ENCODE peak calls at places on chromosome 6, in seven cellular contexts. One of them, this sample, is unnamed.

GRCh38 chr6:56364482-56365313 is 117.3 kb upstream of the COL21A1 start:
- DNase-seq in neural progenitor cell: no peak
- DNase-seq in left lung: no peak
- DNase-seq in fibroblast of lung: peak
- DNase-seq in GM12865: peak
- DNase-seq in AG04450: no peak
- DNase-seq in upper lobe of left lung: no peak
- DNase-seq in this sample: peak

GRCh38 chr6:10696655-10697054 is 1.9 kb downstream of the PAK1IP1 start:
- DNase-seq in neural progenitor cell: no peak
- DNase-seq in left lung: no peak
- DNase-seq in fibroblast of lung: no peak
- DNase-seq in GM12865: no peak
- DNase-seq in AG04450: no peak
- DNase-seq in upper lobe of left lung: no peak
- DNase-seq in this sample: no peak

GRCh38 chr6:37141291-37142046 is 28.5 kb upstream of the PIM1 start:
- DNase-seq in neural progenitor cell: peak
- DNase-seq in left lung: no peak
- DNase-seq in fibroblast of lung: peak
- DNase-seq in GM12865: peak
- DNase-seq in AG04450: peak
- DNase-seq in upper lobe of left lung: no peak
- DNase-seq in this sample: peak

GRCh38 chr6:39876826-39877225 is 57.4 kb downstream of the MOCS1 start:
- DNase-seq in neural progenitor cell: no peak
- DNase-seq in left lung: no peak
- DNase-seq in fibroblast of lung: no peak
- DNase-seq in GM12865: no peak
- DNase-seq in AG04450: no peak
- DNase-seq in upper lobe of left lung: no peak
- DNase-seq in this sample: no peak

GRCh38 chr6:29926795-29927427 is 15.4 kb upstream of the HLA-A start:
- DNase-seq in neural progenitor cell: peak
- DNase-seq in left lung: peak
- DNase-seq in fibroblast of lung: peak
- DNase-seq in GM12865: peak
- DNase-seq in AG04450: no peak
- DNase-seq in upper lobe of left lung: no peak
- DNase-seq in this sample: peak

GRCh38 chr6:11271228-11271627 is 38.8 kb upstream of the NEDD9 start:
- DNase-seq in neural progenitor cell: no peak
- DNase-seq in left lung: no peak
- DNase-seq in fibroblast of lung: peak
- DNase-seq in GM12865: no peak
- DNase-seq in AG04450: no peak
- DNase-seq in upper lobe of left lung: peak
- DNase-seq in this sample: no peak

GRCh38 chr6:36979343-36979742 is 6.7 kb downstream of the MTCH1 start:
- DNase-seq in neural progenitor cell: no peak
- DNase-seq in left lung: no peak
- DNase-seq in fibroblast of lung: peak
- DNase-seq in GM12865: peak
- DNase-seq in AG04450: no peak
- DNase-seq in upper lobe of left lung: peak
- DNase-seq in this sample: peak

GRCh38 chr6:111096246-111096645 is 8.9 kb downstream of the SLC16A10 start:
- DNase-seq in neural progenitor cell: no peak
- DNase-seq in left lung: no peak
- DNase-seq in fibroblast of lung: no peak
- DNase-seq in GM12865: peak
- DNase-seq in AG04450: no peak
- DNase-seq in upper lobe of left lung: peak
- DNase-seq in this sample: no peak

GRCh38 chr6:17863971-17864754 is 123.3 kb downstream of the KIF13A start:
- DNase-seq in neural progenitor cell: no peak
- DNase-seq in left lung: no peak
- DNase-seq in fibroblast of lung: peak
- DNase-seq in GM12865: no peak
- DNase-seq in AG04450: no peak
- DNase-seq in upper lobe of left lung: no peak
- DNase-seq in this sample: no peak

GRCh38 chr6:94377835-94378234 is 958.5 kb upstream of the EPHA7 start:
- DNase-seq in neural progenitor cell: no peak
- DNase-seq in left lung: no peak
- DNase-seq in fibroblast of lung: no peak
- DNase-seq in GM12865: no peak
- DNase-seq in AG04450: no peak
- DNase-seq in upper lobe of left lung: no peak
- DNase-seq in this sample: no peak

GRCh38 chr6:125944434-125944816 is 12.1 kb upstream of the HINT3 start:
- DNase-seq in neural progenitor cell: no peak
- DNase-seq in left lung: no peak
- DNase-seq in fibroblast of lung: peak
- DNase-seq in GM12865: no peak
- DNase-seq in AG04450: no peak
- DNase-seq in upper lobe of left lung: peak
- DNase-seq in this sample: no peak

GRCh38 chr6:170114956-170115855 is 175.7 kb downstream of the DLL1 start:
- DNase-seq in neural progenitor cell: no peak
- DNase-seq in left lung: peak
- DNase-seq in fibroblast of lung: no peak
- DNase-seq in GM12865: no peak
- DNase-seq in AG04450: no peak
- DNase-seq in upper lobe of left lung: peak
- DNase-seq in this sample: no peak

GRCh38 chr6:152636675-152637421 is at the start of gene SYNE1:
- DNase-seq in neural progenitor cell: peak
- DNase-seq in left lung: peak
- DNase-seq in fibroblast of lung: peak
- DNase-seq in GM12865: peak
- DNase-seq in AG04450: no peak
- DNase-seq in upper lobe of left lung: peak
- DNase-seq in this sample: no peak

GRCh38 chr6:105492706-105493673 is 90.1 kb upstream of the PREP start:
- DNase-seq in neural progenitor cell: no peak
- DNase-seq in left lung: no peak
- DNase-seq in fibroblast of lung: no peak
- DNase-seq in GM12865: peak
- DNase-seq in AG04450: no peak
- DNase-seq in upper lobe of left lung: no peak
- DNase-seq in this sample: no peak

GRCh38 chr6:160004419-160005160 is 35.7 kb downstream of the IGF2R start:
- DNase-seq in neural progenitor cell: no peak
- DNase-seq in left lung: peak
- DNase-seq in fibroblast of lung: no peak
- DNase-seq in GM12865: no peak
- DNase-seq in AG04450: no peak
- DNase-seq in upper lobe of left lung: peak
- DNase-seq in this sample: no peak

GRCh38 chr6:169958510-169958909 is 207.1 kb downstream of the ERMARD start:
- DNase-seq in neural progenitor cell: no peak
- DNase-seq in left lung: no peak
- DNase-seq in fibroblast of lung: no peak
- DNase-seq in GM12865: no peak
- DNase-seq in AG04450: no peak
- DNase-seq in upper lobe of left lung: no peak
- DNase-seq in this sample: no peak

GRCh38 chr6:121201108-121201507 is 133.2 kb downstream of the TBC1D32 start:
- DNase-seq in neural progenitor cell: no peak
- DNase-seq in left lung: no peak
- DNase-seq in fibroblast of lung: no peak
- DNase-seq in GM12865: no peak
- DNase-seq in AG04450: no peak
- DNase-seq in upper lobe of left lung: no peak
- DNase-seq in this sample: no peak

GRCh38 chr6:81937296-81937937 is 184.9 kb upstream of the TENT5A start:
- DNase-seq in neural progenitor cell: no peak
- DNase-seq in left lung: no peak
- DNase-seq in fibroblast of lung: peak
- DNase-seq in GM12865: no peak
- DNase-seq in AG04450: no peak
- DNase-seq in upper lobe of left lung: no peak
- DNase-seq in this sample: no peak

GRCh38 chr6:16776394-16777017 is 15.2 kb upstream of the ATXN1 start:
- DNase-seq in neural progenitor cell: no peak
- DNase-seq in left lung: no peak
- DNase-seq in fibroblast of lung: peak
- DNase-seq in GM12865: no peak
- DNase-seq in AG04450: no peak
- DNase-seq in upper lobe of left lung: no peak
- DNase-seq in this sample: no peak

GRCh38 chr6:16770701-16771569 is 9.7 kb upstream of the ATXN1 start:
- DNase-seq in neural progenitor cell: peak
- DNase-seq in left lung: peak
- DNase-seq in fibroblast of lung: peak
- DNase-seq in GM12865: peak
- DNase-seq in AG04450: no peak
- DNase-seq in upper lobe of left lung: peak
- DNase-seq in this sample: no peak

GRCh38 chr6:16769986-16770376 is 8.7 kb upstream of the ATXN1 start:
- DNase-seq in neural progenitor cell: no peak
- DNase-seq in left lung: no peak
- DNase-seq in fibroblast of lung: peak
- DNase-seq in GM12865: no peak
- DNase-seq in AG04450: peak
- DNase-seq in upper lobe of left lung: no peak
- DNase-seq in this sample: peak

GRCh38 chr6:16774437-16774836 is 13.2 kb upstream of the ATXN1 start:
- DNase-seq in neural progenitor cell: no peak
- DNase-seq in left lung: no peak
- DNase-seq in fibroblast of lung: no peak
- DNase-seq in GM12865: no peak
- DNase-seq in AG04450: no peak
- DNase-seq in upper lobe of left lung: no peak
- DNase-seq in this sample: no peak

DNA sequence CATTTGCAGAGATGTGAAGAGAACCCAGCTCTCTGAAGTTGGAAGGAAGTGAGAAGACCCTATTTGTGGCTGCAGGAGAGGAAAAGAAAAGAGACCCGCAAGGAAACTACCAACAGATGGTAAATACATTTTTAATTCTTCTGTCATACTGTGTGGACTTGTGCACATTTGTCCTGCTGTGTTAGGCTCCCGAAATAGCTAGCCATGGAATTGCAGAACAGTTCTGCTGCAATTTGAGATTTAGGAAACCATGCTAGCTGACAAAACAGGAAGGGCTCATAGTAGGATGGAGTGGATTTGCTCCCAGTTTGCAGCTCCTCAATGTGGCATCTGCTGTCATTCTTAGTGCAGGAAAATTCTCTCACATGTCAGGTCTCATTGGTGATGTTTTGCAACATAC is 12.1 kb upstream of the ATXN1 start:
- DNase-seq in neural progenitor cell: no peak
- DNase-seq in left lung: no peak
- DNase-seq in fibroblast of lung: no peak
- DNase-seq in GM12865: no peak
- DNase-seq in AG04450: no peak
- DNase-seq in upper lobe of left lung: no peak
- DNase-seq in this sample: no peak
- H3K4me3 ChIP-seq in neural progenitor cell: no peak
- H3K4me3 ChIP-seq in left lung: no peak
- H3K4me3 ChIP-seq in fibroblast of lung: no peak
- H3K4me3 ChIP-seq in GM12865: no peak
- H3K4me3 ChIP-seq in AG04450: no peak
- H3K4me3 ChIP-seq in upper lobe of left lung: no peak
- H3K4me3 ChIP-seq in this sample: no peak

GRCh38 chr6:13624871-13625288 is 9.7 kb downstream of the NOL7 start:
- DNase-seq in neural progenitor cell: peak
- DNase-seq in left lung: no peak
- DNase-seq in fibroblast of lung: peak
- DNase-seq in GM12865: peak
- DNase-seq in AG04450: no peak
- DNase-seq in upper lobe of left lung: no peak
- DNase-seq in this sample: no peak
- TF ChIP-seq CTCF in neural progenitor cell: peak
- TF ChIP-seq CTCF in left lung: peak
- TF ChIP-seq CTCF in fibroblast of lung: peak
- TF ChIP-seq CTCF in GM12865: peak
- TF ChIP-seq CTCF in AG04450: peak
- TF ChIP-seq CTCF in upper lobe of left lung: no peak
- TF ChIP-seq CTCF in this sample: peak

DNA sequence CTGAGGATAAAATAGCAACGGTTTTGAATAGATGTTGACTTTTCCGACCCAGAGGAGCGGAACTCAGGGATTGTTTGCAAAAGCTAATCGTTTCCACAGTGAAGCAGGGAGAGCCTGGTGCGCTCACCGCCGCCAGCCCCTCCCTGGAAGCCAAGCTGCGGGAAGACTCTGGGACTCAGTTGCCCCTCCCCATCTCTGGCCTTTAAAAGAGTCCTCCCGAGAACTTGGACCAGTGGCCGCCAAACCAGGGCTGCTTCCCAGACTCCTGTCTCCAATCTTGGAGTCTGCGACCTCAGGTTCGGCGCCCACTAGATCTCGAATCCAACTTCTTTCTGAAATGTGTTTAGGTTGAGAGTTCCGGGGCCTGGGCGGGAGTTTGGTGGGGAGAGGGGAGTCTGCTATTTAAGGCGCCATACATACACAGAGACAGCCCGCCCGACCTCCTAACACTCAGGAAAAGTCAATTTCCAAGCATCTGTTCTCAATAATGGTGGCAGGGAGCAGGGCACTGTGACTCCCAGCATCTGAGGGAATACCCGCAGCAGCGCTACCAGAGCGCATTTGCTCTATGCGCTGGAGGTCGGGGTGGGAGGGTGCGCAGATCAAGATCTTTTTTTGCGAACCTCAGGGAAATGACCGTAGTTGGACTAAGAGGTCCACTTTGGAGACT is 812 bp upstream of the GRIK2 start:
- DNase-seq in neural progenitor cell: no peak
- DNase-seq in left lung: peak
- DNase-seq in fibroblast of lung: no peak
- DNase-seq in GM12865: no peak
- DNase-seq in AG04450: no peak
- DNase-seq in upper lobe of left lung: no peak
- DNase-seq in this sample: no peak
- H3K4me3 ChIP-seq in neural progenitor cell: peak
- H3K4me3 ChIP-seq in left lung: no peak
- H3K4me3 ChIP-seq in fibroblast of lung: no peak
- H3K4me3 ChIP-seq in GM12865: no peak
- H3K4me3 ChIP-seq in AG04450: peak
- H3K4me3 ChIP-seq in upper lobe of left lung: no peak
- H3K4me3 ChIP-seq in this sample: peak

GRCh38 chr6:63813531-63813930 is 177.9 kb downstream of the PHF3 start:
- DNase-seq in neural progenitor cell: peak
- DNase-seq in left lung: no peak
- DNase-seq in fibroblast of lung: no peak
- DNase-seq in GM12865: no peak
- DNase-seq in AG04450: no peak
- DNase-seq in upper lobe of left lung: no peak
- DNase-seq in this sample: no peak
- TF ChIP-seq CTCF in neural progenitor cell: peak
- TF ChIP-seq CTCF in left lung: no peak
- TF ChIP-seq CTCF in fibroblast of lung: peak
- TF ChIP-seq CTCF in GM12865: no peak
- TF ChIP-seq CTCF in AG04450: peak
- TF ChIP-seq CTCF in upper lobe of left lung: no peak
- TF ChIP-seq CTCF in this sample: no peak

GRCh38 chr6:138162104-138162946 is 586 bp downstream of the ARFGEF3 start:
- DNase-seq in neural progenitor cell: peak
- DNase-seq in left lung: peak
- DNase-seq in fibroblast of lung: peak
- DNase-seq in GM12865: no peak
- DNase-seq in AG04450: no peak
- DNase-seq in upper lobe of left lung: peak
- DNase-seq in this sample: no peak
- H3K4me3 ChIP-seq in neural progenitor cell: peak
- H3K4me3 ChIP-seq in left lung: peak
- H3K4me3 ChIP-seq in fibroblast of lung: peak
- H3K4me3 ChIP-seq in GM12865: peak
- H3K4me3 ChIP-seq in AG04450: peak
- H3K4me3 ChIP-seq in upper lobe of left lung: peak
- H3K4me3 ChIP-seq in this sample: peak